ENCODE peak calls at places on chromosomes 7 and 10, in four cellular contexts. Y, R, J and W are unnamed samples.

GRCh38 chr7:20164420-20165145 is 52.6 kb downstream of the MACC1 start:
- DNase-seq in R (peak; percentile 81), Y (peak; percentile 42), J (no peak), W (no peak)

GRCh38 chr7:124764071-124764846 is 1.3 kb downstream of the GPR37 start:
- DNase-seq in Y (no peak), J (no peak), R (no peak), W (no peak)

GRCh38 chr7:106597751-106598619 is 63.0 kb downstream of the CCDC71L start:
- DNase-seq in Y (no peak), J (no peak), R (no peak), W (no peak)

GRCh38 chr10:5538446-5538845 is 13.7 kb downstream of the CALML3 start:
- DNase-seq in R (peak; percentile 78), J (no peak), Y (no peak), W (no peak)

GRCh38 chr10:119415536-119416527 is 126.7 kb downstream of the RGS10 start:
- DNase-seq in Y (no peak), J (no peak), R (no peak), W (no peak)

GRCh38 chr10:62075912-62076311 is 174.4 kb downstream of the ARID5B start:
- DNase-seq in J (no peak), Y (no peak), R (peak; percentile 31), W (peak; percentile 73)

GRCh38 chr7:47622946-47623640 is 41.2 kb upstream of the TNS3 start:
- DNase-seq in J (no peak), R (peak; percentile 94), Y (no peak), W (no peak)

GRCh38 chr10:26491276-26491675 is 53.1 kb downstream of the APBB1IP start:
- DNase-seq in J (no peak), R (no peak), Y (no peak), W (no peak)